ENCODE peak calls at places on chromosomes 6 and 20, in nine cellular contexts. D is OCI-LY7; W is AG09309; R is ACHN; E is MCF 10A; F is HL-60; X is NCI-H2171; Q is CD4-positive, alpha-beta memory T cell; L is activated naive CD4-positive, alpha-beta T cell. V is an unnamed sample.

GRCh38 chr20:47785900-47786762 is 850 bp upstream of the SULF2 start:
- DNase-seq in D (no peak), W (peak; percentile 54), R (peak; percentile 79), E (peak; percentile 83), F (no peak), X (peak; percentile 74), Q (no peak), L (no peak), V (peak; percentile 76)

GRCh38 chr6:169778646-169779045 is 27.2 kb downstream of the ERMARD start:
- DNase-seq in D (no peak), W (no peak), R (no peak), E (peak; percentile 75), F (no peak), X (no peak), Q (no peak), L (no peak), V (no peak)

GRCh38 chr6:4134841-4135664 is at the start of gene ECI2:
- DNase-seq in D (peak; percentile 65), W (no peak), R (peak; percentile 61), E (peak; percentile 65), F (peak; percentile 29), X (peak; percentile 24), Q (no peak), L (no peak), V (peak; percentile 40)

GRCh38 chr20:6053064-6053775 is 640 bp downstream of the LRRN4 start:
- DNase-seq in D (no peak), W (no peak), R (peak; percentile 42), E (no peak), F (no peak), X (no peak), Q (no peak), L (no peak), V (no peak)

GRCh38 chr6:70152786-70153185 is 150.1 kb downstream of the COL9A1 start:
- DNase-seq in D (no peak), W (no peak), R (no peak), E (no peak), F (no peak), X (no peak), Q (no peak), L (no peak), V (no peak)

GRCh38 chr6:148998704-148999103 is 251.9 kb downstream of the UST start:
- DNase-seq in D (no peak), W (no peak), R (no peak), E (no peak), F (no peak), X (peak; percentile 78), Q (no peak), L (no peak), V (no peak)

GRCh38 chr6:164928366-164929154 is 380.8 kb downstream of the C6orf118 start:
- DNase-seq in D (no peak), W (no peak), R (no peak), E (no peak), F (no peak), X (no peak), Q (no peak), L (no peak), V (no peak)

GRCh38 chr6:21507811-21508210 is 85.7 kb upstream of the SOX4 start:
- DNase-seq in D (no peak), W (no peak), R (no peak), E (no peak), F (no peak), X (no peak), Q (no peak), L (no peak), V (no peak)

GRCh38 chr6:161439093-161439492 is 165.2 kb upstream of the AGPAT4 start:
- DNase-seq in D (no peak), W (peak; percentile 83), R (peak; percentile 91), E (peak; percentile 97), F (no peak), X (peak; percentile 47), Q (no peak), L (no peak), V (peak; percentile 79)

GRCh38 chr6:130843575-130844320 is 16.5 kb downstream of the SMLR1 start:
- DNase-seq in D (peak; percentile 19), W (peak; percentile 20), R (peak; percentile 22), E (peak; percentile 71), F (no peak), X (no peak), Q (peak; percentile 58), L (no peak), V (peak; percentile 70)

GRCh38 chr20:37574199-37574890 is 46.7 kb upstream of the BLCAP start:
- DNase-seq in D (no peak), W (no peak), R (no peak), E (no peak), F (no peak), X (no peak), Q (no peak), L (no peak), V (no peak)

GRCh38 chr20:24503352-24503931 is 34.0 kb downstream of the SYNDIG1 start:
- DNase-seq in D (no peak), W (no peak), R (no peak), E (no peak), F (no peak), X (no peak), Q (no peak), L (no peak), V (peak; percentile 70)

GRCh38 chr20:41650221-41650948 is 32.2 kb upstream of the CHD6 start:
- DNase-seq in D (peak; percentile 24), W (no peak), R (no peak), E (no peak), F (no peak), X (peak; percentile 72), Q (no peak), L (no peak), V (no peak)

GRCh38 chr6:14660767-14661166 is 543.2 kb downstream of the CD83 start:
- DNase-seq in D (peak; percentile 48), W (no peak), R (no peak), E (no peak), F (no peak), X (no peak), Q (no peak), L (no peak), V (no peak)

GRCh38 chr6:145042559-145042958 is 692.8 kb downstream of the EPM2A start:
- DNase-seq in D (peak; percentile 12), W (no peak), R (no peak), E (no peak), F (no peak), X (no peak), Q (no peak), L (no peak), V (no peak)

GRCh38 chr20:13009682-13010406 is 1.1 kb downstream of the SPTLC3 start:
- DNase-seq in D (peak; percentile 71), W (peak; percentile 78), R (peak; percentile 91), E (peak; percentile 86), F (peak; percentile 55), X (no peak), Q (peak; percentile 3), L (no peak), V (peak; percentile 99)

GRCh38 chr6:49826743-49827406 is 39.5 kb downstream of the CRISP1 start:
- DNase-seq in D (no peak), W (no peak), R (no peak), E (no peak), F (no peak), X (no peak), Q (no peak), L (no peak), V (no peak)

GRCh38 chr6:158911746-158912158 is 88.2 kb downstream of the RSPH3 start:
- DNase-seq in D (peak; percentile 61), W (no peak), R (no peak), E (no peak), F (no peak), X (no peak), Q (peak; percentile 22), L (no peak), V (no peak)

GRCh38 chr6:69232506-69233194 is 564.2 kb downstream of the LMBRD1 start:
- DNase-seq in D (peak; percentile 18), W (no peak), R (peak; percentile 76), E (peak; percentile 62), F (peak; percentile 17), X (no peak), Q (peak; percentile 14), L (no peak), V (peak; percentile 55)